ENCODE peak calls at places on chromosomes 3 and 15, in five cellular contexts. D is pancreas, T is neural progenitor cell, K is heart right ventricle, A is heart left ventricle. I is an unnamed sample. For H3K27me3, the result is how much of the 10 kb centered on the place peaks cover.

GRCh38 chr3:170634663-170635096 is 48.8 kb upstream of the SLC7A14 start:
- DNase-seq in D (no peak), T (no peak), K (no peak), A (no peak), I (no peak)

GRCh38 chr3:48984648-48985047 is 5.4 kb upstream of the P4HTM start:
- DNase-seq in D (no peak), T (no peak), K (no peak), A (no peak), I (no peak)

GRCh38 chr3:124201786-124202185 is 209.9 kb upstream of the ROPN1 start:
- DNase-seq in D (no peak), T (no peak), K (peak), A (peak), I (no peak)

GRCh38 chr3:195101927-195102608 is 168.9 kb downstream of the XXYLT1 start:
- DNase-seq in D (no peak), T (no peak), K (no peak), A (no peak), I (no peak)

GRCh38 chr3:71103430-71103881 is 480.1 kb downstream of the FOXP1 start:
- DNase-seq in D (peak), T (no peak), K (peak), A (peak), I (no peak)

GRCh38 chr3:126968328-126968994 is 14.5 kb upstream of the PLXNA1 start:
- DNase-seq in D (no peak), T (no peak), K (no peak), A (no peak), I (no peak)

GRCh38 chr15:48765007-48765406 is 45.9 kb downstream of the CEP152 start:
- DNase-seq in D (no peak), T (no peak), K (no peak), A (no peak), I (no peak)

GRCh38 chr3:57227930-57228733 is 603 bp downstream of the APPL1 start:
- DNase-seq in D (peak), T (peak), K (peak), A (peak), I (peak)

GRCh38 chr15:60655252-60655651 is 176.3 kb upstream of the ICE2 start:
- DNase-seq in D (no peak), T (no peak), K (no peak), A (no peak), I (no peak)

GRCh38 chr3:14688525-14688924 is 13.6 kb downstream of the C3orf20 start:
- DNase-seq in D (no peak), T (no peak), K (no peak), A (no peak), I (no peak)

GRCh38 chr15:88324241-88325065 is 67.9 kb upstream of the NTRK3 start:
- DNase-seq in D (no peak), T (no peak), K (no peak), A (no peak), I (no peak)
- H3K27me3 ChIP-seq in D (under half), T (under half), K (under half), A (under half), I (under half)

GRCh38 chr3:142888484-142889262 is at the start of gene PCOLCE2:
- DNase-seq in D (peak), T (peak), K (no peak), A (peak), I (no peak)
- TF ChIP-seq CTCF in D (no peak), T (no peak), K (no peak), A (no peak), I (no peak)

DNA sequence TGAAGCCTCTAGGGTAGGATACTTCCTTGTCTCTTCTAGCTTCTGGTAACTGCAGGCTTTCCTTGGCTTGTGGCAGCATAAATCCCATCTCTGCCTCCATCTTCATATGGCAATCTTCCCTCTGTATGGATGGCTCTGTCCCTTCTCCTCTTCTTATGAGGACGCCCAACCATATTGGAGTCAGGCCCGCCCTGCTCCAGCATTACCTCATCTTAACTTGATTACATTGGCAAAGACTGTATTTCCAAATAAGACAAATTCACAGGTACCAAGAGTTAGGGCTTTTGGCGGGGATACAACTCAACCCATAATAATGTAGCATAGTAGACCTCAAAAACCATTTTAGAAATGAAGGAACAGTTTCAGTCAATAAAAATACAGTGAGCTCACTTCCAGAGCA is 75.4 kb downstream of the BDH1 start:
- DNase-seq in D (no peak), T (no peak), K (no peak), A (no peak), I (no peak)
- H3K4me3 ChIP-seq in D (no peak), T (no peak), K (no peak), A (no peak), I (no peak)

GRCh38 chr15:73052679-73053397 is 575 bp downstream of the NEO1 start:
- DNase-seq in D (peak), T (peak), K (peak), A (peak), I (peak)

GRCh38 chr15:73051402-73051810 is 857 bp upstream of the NEO1 start:
- DNase-seq in D (no peak), T (no peak), K (no peak), A (no peak), I (peak)

GRCh38 chr15:73051811-73052678 is at the start of gene NEO1:
- DNase-seq in D (peak), T (peak), K (peak), A (peak), I (peak)

GRCh38 chr15:73054417-73054963 is 2.2 kb downstream of the NEO1 start:
- DNase-seq in D (no peak), T (no peak), K (no peak), A (no peak), I (no peak)

GRCh38 chr15:73053398-73053723 is 1.1 kb downstream of the NEO1 start:
- DNase-seq in D (no peak), T (peak), K (no peak), A (no peak), I (no peak)
- H3K27me3 ChIP-seq in D (under half), T (under half), K (under half), A (under half), I (under half)

GRCh38 chr3:11201246-11202024 is 47.1 kb downstream of the HRH1 start:
- DNase-seq in D (no peak), T (no peak), K (peak), A (no peak), I (no peak)
- TF ChIP-seq CTCF in D (no peak), T (no peak), K (no peak), A (no peak), I (no peak)

GRCh38 chr3:128846501-128846900 is 32.9 kb upstream of the ACAD9 start:
- DNase-seq in D (no peak), T (no peak), K (no peak), A (no peak), I (no peak)
- H3K4me3 ChIP-seq in D (no peak), T (no peak), K (peak), A (no peak), I (no peak)

I was measured in Caco-2.